ENCODE peak calls at places on chromosome 7, in seven cellular contexts. I is H9, O is mesenchymal stem cell, D is mesendoderm, P is neuronal stem cell, Z is H1, L is trophoblast cell. C is an unnamed sample.

GRCh38 chr7:54429106-54429505 is 113.1 kb upstream of the VSTM2A start:
- DNase-seq in I (no peak), O (no peak), D (no peak), P (no peak), Z (no peak), L (no peak), C (no peak)

GRCh38 chr7:100944138-100944537 is 5.2 kb upstream of the MUC3A start:
- DNase-seq in I (no peak), O (no peak), D (no peak), P (no peak), Z (no peak), L (no peak), C (no peak)

GRCh38 chr7:44962483-44963251 is 16.1 kb downstream of the MYO1G start:
- DNase-seq in I (peak), O (peak), D (no peak), P (no peak), Z (peak), L (peak), C (no peak)

GRCh38 chr7:5824297-5824610 is 42.8 kb upstream of the RNF216 start:
- DNase-seq in I (no peak), O (no peak), D (no peak), P (no peak), Z (no peak), L (no peak), C (no peak)

GRCh38 chr7:101702362-101702850 is 73.3 kb upstream of the MYL10 start:
- DNase-seq in I (peak), O (no peak), D (peak), P (no peak), Z (no peak), L (peak), C (no peak)

GRCh38 chr7:87091487-87092066 is 32.1 kb upstream of the ELAPOR2 start:
- DNase-seq in I (no peak), O (no peak), D (peak), P (no peak), Z (no peak), L (no peak), C (no peak)

GRCh38 chr7:116859323-116859722 is 3.1 kb upstream of the CAPZA2 start:
- DNase-seq in I (no peak), O (peak), D (no peak), P (no peak), Z (no peak), L (peak), C (peak)

GRCh38 chr7:5636914-5637313 is 144.5 kb downstream of the RNF216 start:
- DNase-seq in I (no peak), O (peak), D (peak), P (no peak), Z (no peak), L (no peak), C (peak)

GRCh38 chr7:126959649-126960048 is 293.1 kb downstream of the GRM8 start:
- DNase-seq in I (no peak), O (no peak), D (no peak), P (no peak), Z (no peak), L (no peak), C (no peak)

GRCh38 chr7:35565927-35566326 is 129.0 kb downstream of the HERPUD2 start:
- DNase-seq in I (no peak), O (no peak), D (peak), P (no peak), Z (no peak), L (no peak), C (no peak)

GRCh38 chr7:132112111-132112510 is 464.2 kb downstream of the PLXNA4 start:
- DNase-seq in I (no peak), O (no peak), D (no peak), P (no peak), Z (no peak), L (no peak), C (no peak)

GRCh38 chr7:2102375-2102723 is 130.4 kb downstream of the MAD1L1 start:
- DNase-seq in I (no peak), O (no peak), D (no peak), P (no peak), Z (no peak), L (no peak), C (no peak)

GRCh38 chr7:141415999-141416398 is 135.2 kb upstream of the AGK start:
- DNase-seq in I (no peak), O (no peak), D (no peak), P (no peak), Z (no peak), L (no peak), C (no peak)

DNA sequence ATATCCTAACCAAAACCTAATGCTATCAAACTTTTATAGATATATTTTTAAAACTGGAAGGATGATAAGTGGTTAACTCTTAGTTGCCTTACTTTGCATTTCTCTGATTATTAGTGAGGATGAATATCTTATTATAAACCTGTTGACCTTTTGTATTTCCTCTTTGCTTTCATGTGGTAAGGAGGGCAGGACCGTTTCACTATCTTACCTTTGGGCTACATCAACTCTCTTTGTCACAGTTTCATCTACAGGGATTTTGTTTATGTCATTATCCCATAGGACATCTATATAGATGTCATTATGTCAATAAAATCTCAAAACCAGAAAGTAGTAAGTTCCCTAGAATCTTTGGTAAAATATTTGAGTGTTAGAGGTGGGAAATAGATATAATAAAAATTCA is 219.3 kb downstream of the THSD7A start:
- DNase-seq in I (no peak), O (no peak), D (no peak), P (no peak), Z (no peak), L (no peak), C (no peak)
- H2BK120ac ChIP-seq in I (no peak), O (no peak), D (no peak), P (no peak), Z (no peak), L (no peak), C (no peak)

GRCh38 chr7:27655184-27655583 is 7.5 kb downstream of the HIBADH start:
- DNase-seq in I (no peak), O (no peak), D (no peak), P (no peak), Z (no peak), L (no peak), C (no peak)
- H2BK120ac ChIP-seq in I (no peak), O (no peak), D (no peak), P (no peak), Z (no peak), L (no peak), C (no peak)

DNA sequence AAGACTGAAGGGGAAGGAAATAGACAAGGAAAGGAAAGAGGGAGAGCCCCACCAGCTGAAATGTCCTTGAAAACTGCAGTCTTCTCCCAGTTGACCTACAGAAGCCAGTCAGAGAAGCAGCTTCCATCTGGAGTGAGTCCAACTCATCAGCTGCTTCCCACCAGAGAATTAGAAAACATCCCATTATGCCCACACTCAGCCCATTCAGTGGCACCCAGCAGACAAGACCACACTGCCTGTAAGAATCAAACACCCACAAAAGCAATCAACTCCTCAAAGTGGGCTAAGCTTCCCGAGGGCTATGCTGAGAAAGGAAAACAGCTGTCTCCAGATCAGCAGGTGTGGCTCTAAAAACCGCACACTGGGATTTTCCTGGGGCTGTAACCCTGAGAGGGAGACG is 29.5 kb upstream of the TMEM213 start:
- DNase-seq in I (no peak), O (no peak), D (no peak), P (no peak), Z (no peak), L (no peak), C (no peak)
- H2BK120ac ChIP-seq in I (no peak), O (no peak), D (no peak), P (no peak), Z (no peak), L (no peak), C (no peak)

DNA sequence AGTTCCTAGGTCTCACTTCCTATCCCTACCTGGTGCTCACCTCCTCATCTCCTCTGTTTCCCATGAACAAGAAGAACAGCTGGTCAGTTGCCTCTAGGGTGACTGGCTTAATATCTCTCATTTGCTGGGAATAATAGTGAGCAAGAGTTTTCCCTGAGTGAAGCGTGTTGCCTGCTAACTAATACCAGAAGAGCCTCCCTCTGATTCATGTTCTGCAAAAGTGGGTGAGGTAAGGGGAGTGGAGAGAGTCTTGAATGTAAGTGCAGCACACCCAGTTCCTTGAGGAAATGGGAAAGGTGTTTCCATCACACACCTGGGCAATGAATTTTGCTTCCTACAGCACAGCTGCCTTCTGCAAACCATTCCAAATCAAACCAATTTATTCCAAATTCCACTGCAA is 29.6 kb downstream of the FZD1 start:
- DNase-seq in I (no peak), O (no peak), D (no peak), P (no peak), Z (no peak), L (no peak), C (no peak)
- H2BK120ac ChIP-seq in I (no peak), O (no peak), D (no peak), P (no peak), Z (no peak), L (no peak), C (no peak)

GRCh38 chr7:130445008-130445407 is 4.2 kb upstream of the CEP41 start:
- DNase-seq in I (no peak), O (no peak), D (peak), P (no peak), Z (no peak), L (no peak), C (no peak)

GRCh38 chr7:130446285-130446684 is 5.5 kb upstream of the CEP41 start:
- DNase-seq in I (no peak), O (no peak), D (no peak), P (no peak), Z (no peak), L (no peak), C (no peak)

GRCh38 chr7:130444230-130444629 is 3.4 kb upstream of the CEP41 start:
- DNase-seq in I (no peak), O (peak), D (no peak), P (no peak), Z (no peak), L (no peak), C (peak)

GRCh38 chr7:130440527-130441365 is at the start of gene CEP41:
- DNase-seq in I (peak), O (peak), D (peak), P (peak), Z (peak), L (peak), C (peak)

DNA sequence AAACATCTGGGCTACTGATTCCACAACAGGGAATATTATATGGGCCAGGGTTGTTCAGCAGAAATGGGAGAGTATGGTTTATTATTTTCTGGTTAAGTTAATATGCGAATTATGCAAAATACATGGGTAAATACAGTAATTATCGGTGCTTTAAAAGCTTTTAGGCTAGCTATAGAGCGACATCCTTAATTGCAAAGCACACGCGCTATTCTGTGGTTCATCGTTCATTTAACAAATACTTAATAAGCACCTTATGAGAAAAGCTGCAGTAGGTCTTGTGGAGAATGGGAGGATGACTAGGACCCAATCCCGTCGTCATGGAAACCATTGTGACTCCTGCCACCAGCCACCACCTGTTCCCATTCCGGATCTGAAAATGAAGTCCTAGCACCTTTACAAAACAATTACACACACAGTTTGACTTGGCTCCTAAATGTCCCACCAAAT is 615 bp upstream of the CEP41 start:
- DNase-seq in I (peak), O (no peak), D (peak), P (peak), Z (no peak), L (peak), C (peak)
- H2BK120ac ChIP-seq in I (peak), O (no peak), D (peak), P (no peak), Z (no peak), L (no peak), C (peak)

GRCh38 chr7:90889644-90890043 is 293.5 kb downstream of the CDK14 start:
- DNase-seq in I (no peak), O (no peak), D (no peak), P (no peak), Z (no peak), L (no peak), C (no peak)

GRCh38 chr7:90889210-90889609 is 293.1 kb downstream of the CDK14 start:
- DNase-seq in I (no peak), O (no peak), D (no peak), P (no peak), Z (no peak), L (peak), C (no peak)

GRCh38 chr7:90891529-90891928 is 295.4 kb downstream of the CDK14 start:
- DNase-seq in I (no peak), O (no peak), D (no peak), P (no peak), Z (no peak), L (no peak), C (no peak)

GRCh38 chr7:90894122-90894521 is 298.0 kb downstream of the CDK14 start:
- DNase-seq in I (no peak), O (no peak), D (no peak), P (no peak), Z (no peak), L (no peak), C (no peak)

DNA sequence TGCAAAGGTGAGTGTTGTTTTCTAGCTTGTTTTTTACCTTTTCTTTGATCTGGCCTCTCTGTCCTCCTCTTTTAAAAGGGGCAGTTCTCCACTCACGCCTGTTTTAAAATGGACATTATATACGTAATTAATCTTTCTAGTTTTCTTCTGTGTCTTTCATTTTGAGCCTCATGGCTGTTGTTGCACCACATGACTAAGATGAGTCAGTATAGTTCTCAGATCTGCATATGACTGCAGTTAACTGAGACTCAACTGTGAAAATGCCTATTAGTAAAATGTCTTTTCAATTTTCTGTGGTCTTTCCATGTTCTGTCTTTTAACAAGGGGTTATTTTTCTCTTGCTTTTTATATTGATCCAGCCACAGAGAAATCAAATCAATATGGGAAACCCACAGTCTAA is 296.1 kb downstream of the CDK14 start:
- DNase-seq in I (no peak), O (peak), D (no peak), P (no peak), Z (no peak), L (no peak), C (peak)
- H2BK120ac ChIP-seq in I (no peak), O (no peak), D (no peak), P (no peak), Z (no peak), L (no peak), C (no peak)

GRCh38 chr7:106562711-106563366 is 98.1 kb downstream of the CCDC71L start:
- DNase-seq in I (no peak), O (no peak), D (no peak), P (no peak), Z (no peak), L (no peak), C (no peak)
- H2BK120ac ChIP-seq in I (no peak), O (no peak), D (no peak), P (no peak), Z (no peak), L (no peak), C (no peak)

C was measured in IMR-90.